ENCODE peak calls at places on chromosomes 13 and 19, in six cellular contexts. C, F, W, Q, H and X are unnamed samples.

GRCh38 chr19:11033763-11034162 is 55.5 kb upstream of the LDLR start:
- DNase-seq in W (no peak), Q (no peak), H (no peak), F (no peak), C (no peak), X (no peak)

GRCh38 chr19:51742736-51743288 is 8.9 kb downstream of the FPR1 start:
- DNase-seq in Q (no peak), H (no peak), F (no peak), W (no peak), C (no peak), X (peak)

GRCh38 chr19:6056282-6056741 is 54.0 kb downstream of the RFX2 start:
- DNase-seq in H (no peak), Q (no peak), C (no peak), F (no peak), W (no peak), X (no peak)

GRCh38 chr19:58571575-58571947 is 1.6 kb downstream of the MZF1 start:
- DNase-seq in C (no peak), H (no peak), Q (no peak), W (no peak), F (peak), X (no peak)

GRCh38 chr19:1469936-1470863 is 8.8 kb downstream of the C19orf25 start:
- DNase-seq in Q (no peak), H (no peak), F (no peak), C (no peak), W (peak), X (no peak)

GRCh38 chr19:46731007-46731501 is 14.1 kb upstream of the PRKD2 start:
- DNase-seq in C (no peak), F (peak), H (no peak), W (peak), Q (no peak), X (peak)

GRCh38 chr13:78881054-78881453 is 222.1 kb upstream of the OBI1 start:
- DNase-seq in W (no peak), Q (no peak), F (no peak), C (no peak), H (peak), X (no peak)

GRCh38 chr19:3618144-3618810 is 8.3 kb downstream of the CACTIN start:
- DNase-seq in H (no peak), C (no peak), W (peak), Q (no peak), F (peak), X (peak)

GRCh38 chr13:109611912-109612691 is 174.3 kb downstream of the IRS2 start:
- DNase-seq in C (no peak), Q (no peak), W (no peak), H (no peak), F (no peak), X (no peak)

GRCh38 chr19:7618771-7619510 is 10.4 kb downstream of the XAB2 start:
- DNase-seq in C (no peak), H (no peak), F (peak), Q (no peak), W (no peak), X (no peak)

GRCh38 chr13:112670864-112671263 is 19.0 kb upstream of the ATP11A start:
- DNase-seq in F (no peak), Q (no peak), C (no peak), H (no peak), W (no peak), X (no peak)

GRCh38 chr13:47594833-47595232 is 406.2 kb downstream of the SUCLA2 start:
- DNase-seq in F (no peak), H (no peak), Q (no peak), W (no peak), C (no peak), X (no peak)

GRCh38 chr19:46254776-46255175 is 25.2 kb downstream of the IGFL1 start:
- DNase-seq in F (no peak), H (no peak), Q (no peak), C (no peak), W (no peak), X (peak)

GRCh38 chr13:108948269-108948671 is 318.9 kb downstream of the MYO16 start:
- DNase-seq in C (no peak), W (no peak), F (no peak), Q (no peak), H (no peak), X (no peak)

GRCh38 chr13:62119739-62120700 is 704.4 kb upstream of the PCDH20 start:
- DNase-seq in F (no peak), C (peak), Q (no peak), W (no peak), H (peak), X (peak)

GRCh38 chr13:28568286-28568685 is 73.4 kb upstream of the FLT1 start:
- DNase-seq in F (peak), Q (no peak), H (peak), C (no peak), W (peak), X (peak)

GRCh38 chr19:34962281-34962944 is 1.6 kb downstream of the ZNF792 start:
- DNase-seq in W (no peak), Q (no peak), H (no peak), F (no peak), C (no peak), X (no peak)

GRCh38 chr19:14472202-14472961 is 2.8 kb downstream of the PTGER1 start:
- DNase-seq in H (peak), W (peak), C (no peak), Q (peak), F (no peak), X (peak)

GRCh38 chr13:105519766-105520165 is 1015.7 kb downstream of the EFNB2 start:
- DNase-seq in Q (no peak), H (no peak), C (no peak), W (no peak), F (no peak), X (no peak)